ENCODE peak calls at places on chromosomes 12 and 14, in five cellular contexts. A is neuronal stem cell, W is mesenchymal stem cell, M is H9, K is H1. R is an unnamed sample.

GRCh38 chr12:78864483-78865296 is at the start of gene SYT1:
- DNase-seq in A (peak), W (peak), M (peak), K (no peak), R (no peak)

GRCh38 chr12:15800278-15800677 is 11.1 kb upstream of the EPS8 start:
- DNase-seq in A (no peak), W (no peak), M (no peak), K (no peak), R (peak)

GRCh38 chr12:42144174-42144423 is 575 bp downstream of the GXYLT1 start:
- DNase-seq in A (no peak), W (no peak), M (no peak), K (no peak), R (no peak)

GRCh38 chr14:87785868-87786267 is 207.1 kb downstream of the GALC start:
- DNase-seq in A (no peak), W (no peak), M (no peak), K (no peak), R (no peak)

GRCh38 chr14:61797304-61797703 is 35.1 kb downstream of the SNAPC1 start:
- DNase-seq in A (no peak), W (no peak), M (no peak), K (no peak), R (no peak)

GRCh38 chr14:96741151-96741977 is 55.8 kb upstream of the VRK1 start:
- DNase-seq in A (peak), W (peak), M (peak), K (peak), R (peak)

GRCh38 chr12:28132398-28132797 is 57.9 kb upstream of the CCDC91 start:
- DNase-seq in A (no peak), W (no peak), M (no peak), K (no peak), R (no peak)

GRCh38 chr14:65780566-65780965 is 368.0 kb downstream of the FUT8 start:
- DNase-seq in A (no peak), W (no peak), M (no peak), K (no peak), R (no peak)

GRCh38 chr14:24252289-24253124 is 10.1 kb upstream of the TINF2 start:
- DNase-seq in A (no peak), W (no peak), M (no peak), K (no peak), R (no peak)

GRCh38 chr14:94768141-94768520 is 1.8 kb downstream of the GSC start:
- DNase-seq in A (no peak), W (no peak), M (no peak), K (no peak), R (no peak)

GRCh38 chr14:64764641-64765520 is 60.7 kb downstream of the PLEKHG3 start:
- DNase-seq in A (peak), W (peak), M (peak), K (peak), R (peak)

GRCh38 chr12:4272976-4273650 is 449 bp upstream of the CCND2 start:
- DNase-seq in A (no peak), W (peak), M (no peak), K (no peak), R (no peak)

GRCh38 chr14:106294324-106294723 is 767.9 kb downstream of the TMEM121 start:
- DNase-seq in A (no peak), W (no peak), M (no peak), K (no peak), R (no peak)

GRCh38 chr14:22375321-22375930 is 213.6 kb downstream of the DAD1 start:
- DNase-seq in A (peak), W (peak), M (no peak), K (no peak), R (peak)

GRCh38 chr12:101750152-101750551 is 10.9 kb upstream of the SYCP3 start:
- DNase-seq in A (no peak), W (no peak), M (no peak), K (no peak), R (no peak)

GRCh38 chr12:18387706-18388105 is 126.4 kb downstream of the PIK3C2G start:
- DNase-seq in A (no peak), W (no peak), M (no peak), K (no peak), R (peak)

GRCh38 chr12:116559080-116559329 is 176 bp upstream of the MAP1LC3B2 start:
- DNase-seq in A (no peak), W (no peak), M (no peak), K (no peak), R (no peak)

GRCh38 chr14:70567791-70568190 is 32.7 kb downstream of the MED6 start:
- DNase-seq in A (no peak), W (peak), M (peak), K (peak), R (peak)

GRCh38 chr14:91754819-91755218 is 22.9 kb upstream of the CATSPERB start:
- DNase-seq in A (no peak), W (no peak), M (no peak), K (no peak), R (no peak)

GRCh38 chr14:45686771-45687170 is 433.8 kb upstream of the MIS18BP1 start:
- DNase-seq in A (no peak), W (no peak), M (no peak), K (no peak), R (no peak)

GRCh38 chr12:26121841-26122680 is 2.8 kb downstream of the BHLHE41 start:
- DNase-seq in A (no peak), W (peak), M (peak), K (no peak), R (peak)

GRCh38 chr12:25904442-25904841 is 54.0 kb upstream of the RASSF8 start:
- DNase-seq in A (no peak), W (peak), M (no peak), K (no peak), R (peak)

GRCh38 chr12:115492553-115492952 is 784.9 kb downstream of the MED13L start:
- DNase-seq in A (no peak), W (no peak), M (no peak), K (no peak), R (no peak)

DNA sequence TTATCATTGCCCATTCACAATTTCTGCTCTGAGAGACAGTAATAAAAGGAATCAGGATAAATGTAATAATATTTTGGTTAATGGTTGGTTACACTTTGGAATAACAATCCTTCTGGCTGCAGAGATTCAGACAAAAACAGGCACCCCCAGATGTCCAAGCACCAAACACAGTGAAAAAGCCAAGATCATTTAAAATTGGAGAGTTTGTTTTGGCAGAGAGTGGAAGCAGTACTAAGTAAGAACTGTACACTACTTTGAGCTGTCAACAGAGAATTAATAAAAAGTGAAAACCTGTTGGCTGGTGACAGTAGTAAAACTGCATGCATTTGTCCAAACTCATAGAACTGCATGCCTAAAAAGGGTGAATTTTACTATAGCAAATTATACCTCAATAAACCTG is 15.6 kb upstream of the IL22 start:
- DNase-seq in A (no peak), W (no peak), M (no peak), K (no peak), R (no peak)
- H2BK12ac ChIP-seq in A (no peak), W (no peak), M (no peak), K (no peak), R (no peak)

GRCh38 chr12:47346251-47347019 is 266.7 kb upstream of the AMIGO2 start:
- DNase-seq in A (no peak), W (no peak), M (no peak), K (no peak), R (peak)
- H3K27ac ChIP-seq in A (no peak), W (no peak), M (no peak), K (no peak), R (no peak)

GRCh38 chr12:13190275-13190674 is 6.3 kb upstream of the EMP1 start:
- DNase-seq in A (no peak), W (no peak), M (no peak), K (no peak), R (no peak)

GRCh38 chr12:13183621-13184020 is 12.9 kb upstream of the EMP1 start:
- DNase-seq in A (no peak), W (no peak), M (no peak), K (no peak), R (no peak)

GRCh38 chr12:13189254-13189653 is 7.3 kb upstream of the EMP1 start:
- DNase-seq in A (no peak), W (no peak), M (no peak), K (no peak), R (no peak)

GRCh38 chr12:13186292-13186691 is 10.2 kb upstream of the EMP1 start:
- DNase-seq in A (no peak), W (no peak), M (peak), K (no peak), R (no peak)

GRCh38 chr12:13187399-13187798 is 9.1 kb upstream of the EMP1 start:
- DNase-seq in A (no peak), W (peak), M (no peak), K (no peak), R (peak)
- H2BK12ac ChIP-seq in A (no peak), W (no peak), M (no peak), K (no peak), R (peak)

GRCh38 chr14:75458305-75458704 is 30.5 kb downstream of the JDP2 start:
- DNase-seq in A (no peak), W (no peak), M (no peak), K (no peak), R (no peak)

GRCh38 chr14:75457648-75458165 is 29.9 kb downstream of the JDP2 start:
- DNase-seq in A (no peak), W (no peak), M (no peak), K (no peak), R (peak)

GRCh38 chr14:75459791-75460190 is 32.0 kb downstream of the JDP2 start:
- DNase-seq in A (no peak), W (no peak), M (no peak), K (no peak), R (no peak)

GRCh38 chr14:75460402-75460801 is 32.6 kb downstream of the JDP2 start:
- DNase-seq in A (no peak), W (no peak), M (no peak), K (no peak), R (no peak)

DNA sequence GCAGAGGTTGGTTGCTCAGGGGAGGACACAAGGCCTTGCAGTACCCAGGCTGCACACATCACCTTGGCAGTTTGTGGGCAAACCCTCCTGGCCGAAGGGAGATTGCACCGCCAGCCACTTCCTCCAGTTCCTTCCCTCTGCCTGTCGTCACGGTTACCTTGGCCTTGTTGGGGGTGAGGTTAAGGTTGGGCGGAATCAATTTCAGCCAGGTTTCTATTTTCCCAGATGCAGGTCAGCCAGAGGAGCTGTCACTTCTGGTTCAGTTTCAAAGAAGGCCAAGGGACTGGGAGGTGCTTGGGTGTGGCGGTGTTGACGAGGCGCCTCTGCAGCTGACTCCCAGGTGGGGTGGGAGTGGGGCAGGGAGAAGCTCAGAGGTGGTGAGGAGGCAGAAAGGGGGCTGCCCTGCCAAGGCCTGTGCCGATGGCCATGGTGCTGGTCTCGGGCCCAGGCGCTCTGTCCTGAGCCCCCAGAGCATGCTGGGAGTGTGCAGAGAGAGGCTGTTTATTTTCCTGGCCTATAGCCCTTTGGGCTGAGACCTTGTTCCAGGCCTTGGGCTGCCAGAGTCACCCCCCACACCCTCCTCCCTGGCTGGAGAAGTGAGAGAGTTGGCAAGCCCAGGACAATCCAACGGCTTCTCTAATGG is 31.4 kb downstream of the JDP2 start:
- DNase-seq in A (no peak), W (no peak), M (no peak), K (no peak), R (no peak)
- H3K27ac ChIP-seq in A (no peak), W (no peak), M (no peak), K (peak), R (no peak)

DNA sequence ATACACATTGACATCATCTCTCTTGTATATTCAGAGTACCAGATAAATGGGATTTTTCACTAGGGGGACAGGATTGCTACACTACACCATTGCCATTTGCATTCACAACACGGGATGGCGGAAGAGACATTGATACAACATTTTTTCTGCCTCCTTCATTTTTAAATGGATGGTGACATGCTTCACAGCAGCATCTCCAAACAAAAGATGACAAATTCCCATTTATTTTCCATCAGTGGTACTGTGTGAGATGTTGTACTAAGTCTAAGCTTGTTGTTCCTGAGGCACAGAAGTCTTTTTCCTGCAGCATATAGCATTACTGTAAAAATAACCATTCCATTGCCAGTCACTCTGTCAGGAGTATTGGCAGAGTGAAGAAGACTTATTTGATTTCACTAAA is 912.7 kb downstream of the NRXN3 start:
- DNase-seq in A (no peak), W (no peak), M (no peak), K (no peak), R (no peak)
- H2BK12ac ChIP-seq in A (no peak), W (no peak), M (no peak), K (no peak), R (no peak)

DNA sequence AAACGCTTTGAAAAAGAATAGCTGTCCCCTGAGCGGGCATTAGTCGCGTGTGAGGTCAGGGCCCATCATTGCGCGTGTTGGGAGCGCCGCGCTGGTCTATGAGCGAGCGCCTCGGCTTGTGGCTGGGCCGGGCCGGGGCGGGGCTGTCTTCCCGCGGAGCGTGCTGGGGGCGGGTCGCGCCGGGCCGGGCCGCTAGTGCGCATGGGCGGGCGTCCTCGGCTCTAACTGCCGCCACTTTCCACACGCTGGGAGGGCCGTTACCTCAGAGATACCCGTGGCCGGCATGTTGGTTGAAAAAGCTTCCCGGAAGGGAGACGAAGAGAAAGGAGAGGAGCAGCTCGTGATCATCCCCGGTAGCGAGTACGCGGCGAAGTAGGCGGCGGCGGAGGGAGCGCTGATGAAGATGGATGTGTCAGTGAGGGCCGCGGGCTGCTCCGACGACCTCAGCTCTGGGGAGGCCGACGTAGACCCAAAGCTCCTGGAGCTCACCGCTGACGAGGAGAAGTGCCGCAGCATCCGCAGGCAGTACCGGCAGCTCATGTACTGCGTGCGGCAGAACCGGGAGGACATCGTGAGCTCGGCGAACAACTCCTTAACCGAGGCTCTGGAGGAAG is at the start of gene EID3:
- DNase-seq in A (peak), W (peak), M (peak), K (no peak), R (peak)
- H3K27ac ChIP-seq in A (no peak), W (no peak), M (no peak), K (peak), R (no peak)

GRCh38 chr14:81211844-81212243 is 8.9 kb downstream of the GTF2A1 start:
- DNase-seq in A (no peak), W (peak), M (no peak), K (no peak), R (peak)
- H2BK12ac ChIP-seq in A (no peak), W (no peak), M (no peak), K (no peak), R (no peak)

GRCh38 chr12:39390752-39391151 is 52.2 kb downstream of the KIF21A start:
- DNase-seq in A (no peak), W (no peak), M (no peak), K (no peak), R (no peak)

GRCh38 chr12:39393890-39394289 is 49.0 kb downstream of the KIF21A start:
- DNase-seq in A (peak), W (no peak), M (peak), K (peak), R (no peak)

GRCh38 chr12:39395866-39396265 is 47.1 kb downstream of the KIF21A start:
- DNase-seq in A (no peak), W (peak), M (no peak), K (no peak), R (no peak)

GRCh38 chr12:39392154-39392925 is 50.6 kb downstream of the KIF21A start:
- DNase-seq in A (no peak), W (no peak), M (no peak), K (no peak), R (no peak)

DNA sequence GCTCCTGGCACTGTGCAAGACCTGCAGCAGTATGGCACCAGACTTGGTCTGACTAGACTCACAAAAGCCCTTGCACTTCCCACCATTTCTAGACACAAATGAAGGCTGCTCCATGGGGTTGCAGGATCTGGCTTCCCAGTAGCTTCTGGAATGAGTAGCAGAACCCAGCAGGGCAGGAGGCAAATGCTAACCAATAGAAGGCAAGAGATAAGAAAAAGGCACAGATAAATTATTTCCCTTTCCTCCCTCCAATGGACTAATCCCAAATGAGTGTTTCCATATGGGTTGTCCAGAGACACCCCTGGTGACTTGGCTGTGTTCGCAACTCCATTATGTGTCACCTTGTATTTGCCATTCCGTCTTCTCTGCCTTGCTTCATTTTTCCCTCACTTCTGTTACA is 49.7 kb downstream of the KIF21A start:
- DNase-seq in A (no peak), W (no peak), M (no peak), K (no peak), R (no peak)
- H3K27ac ChIP-seq in A (no peak), W (no peak), M (peak), K (no peak), R (no peak)

GRCh38 chr14:99249389-99249788 is 22.6 kb downstream of the BCL11B start:
- DNase-seq in A (no peak), W (no peak), M (no peak), K (no peak), R (no peak)
- H2BK12ac ChIP-seq in A (no peak), W (no peak), M (no peak), K (no peak), R (no peak)

DNA sequence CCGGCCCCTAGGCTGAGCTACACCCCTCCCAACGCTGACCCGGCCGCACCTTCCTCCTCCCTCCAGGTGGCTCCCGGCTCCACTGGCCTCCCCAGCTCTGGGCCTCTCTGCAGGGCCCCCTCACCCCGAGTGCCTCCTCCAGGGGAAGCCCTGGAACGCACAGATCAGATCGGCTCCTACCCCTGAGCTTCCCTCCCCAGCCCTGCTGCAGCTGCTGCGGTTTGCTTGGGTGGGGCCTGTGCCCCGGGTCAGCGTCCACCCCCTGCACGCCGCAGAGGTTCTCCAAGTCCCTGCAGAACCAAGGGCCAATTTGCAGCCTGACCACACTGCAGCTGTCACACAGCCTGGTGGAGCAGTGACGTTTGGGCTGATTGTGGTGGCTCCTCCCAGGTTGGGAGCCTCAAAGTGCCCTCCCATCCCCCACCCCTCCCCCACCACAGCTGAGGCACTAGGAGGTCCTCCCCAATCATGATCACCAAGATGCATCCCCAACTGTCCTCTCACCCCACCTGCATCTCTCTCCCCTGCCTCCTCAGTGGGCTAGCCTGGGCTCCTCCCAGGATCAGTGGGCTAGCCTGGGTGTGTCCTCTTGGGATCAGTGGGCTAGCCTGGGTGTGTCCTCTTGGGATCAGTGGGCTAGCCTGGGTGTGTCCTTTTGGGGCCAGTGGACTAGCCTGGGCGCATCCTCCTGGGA is 12.8 kb upstream of the FBRSL1 start:
- DNase-seq in A (no peak), W (no peak), M (no peak), K (no peak), R (no peak)
- H3K27ac ChIP-seq in A (no peak), W (no peak), M (no peak), K (no peak), R (no peak)